ENCODE peak calls at places on chromosomes 5 and 9, in five cellular contexts. M is choroid plexus epithelial cell, L is neural progenitor cell, T is upper lobe of right lung, K is fibroblast of pulmonary artery. O is an unnamed sample.

GRCh38 chr9:9961934-9962333 is 650.9 kb downstream of the PTPRD start:
- DNase-seq in M (no peak), L (no peak), T (no peak), K (no peak), O (no peak)

GRCh38 chr5:73298251-73299016 is 125.4 kb downstream of the TMEM174 start:
- DNase-seq in M (peak), L (peak), T (no peak), K (no peak), O (no peak)

GRCh38 chr5:64869419-64869818 is 100.7 kb downstream of the CWC27 start:
- DNase-seq in M (peak), L (peak), T (no peak), K (peak), O (peak)

GRCh38 chr5:124238350-124238749 is 508.1 kb downstream of the ZNF608 start:
- DNase-seq in M (no peak), L (no peak), T (no peak), K (no peak), O (peak)

GRCh38 chr5:113480243-113480642 is 8.0 kb downstream of the MCC start:
- DNase-seq in M (peak), L (no peak), T (no peak), K (peak), O (peak)

GRCh38 chr9:15221746-15222145 is 85.3 kb downstream of the TTC39B start:
- DNase-seq in M (no peak), L (no peak), T (no peak), K (no peak), O (no peak)

GRCh38 chr9:124553738-124554137 is 46.5 kb upstream of the NR5A1 start:
- DNase-seq in M (peak), L (no peak), T (no peak), K (peak), O (peak)

GRCh38 chr9:105232207-105232606 is 12.2 kb upstream of the SLC44A1 start:
- DNase-seq in M (no peak), L (no peak), T (no peak), K (no peak), O (no peak)

GRCh38 chr9:107816187-107817021 is 326.8 kb upstream of the KLF4 start:
- DNase-seq in M (no peak), L (no peak), T (no peak), K (no peak), O (no peak)

GRCh38 chr5:88484367-88484766 is 215.7 kb upstream of the TMEM161B start:
- DNase-seq in M (no peak), L (no peak), T (no peak), K (no peak), O (no peak)

GRCh38 chr9:11735391-11735790 is 957.8 kb upstream of the TYRP1 start:
- DNase-seq in M (peak), L (no peak), T (no peak), K (no peak), O (no peak)

GRCh38 chr5:135715267-135716050 is 119.0 kb upstream of the SLC25A48 start:
- DNase-seq in M (no peak), L (no peak), T (no peak), K (no peak), O (peak)

GRCh38 chr5:73120222-73121108 is at the start of gene TMEM171:
- DNase-seq in M (peak), L (peak), T (peak), K (peak), O (peak)

GRCh38 chr5:139577689-139578347 is 16.7 kb downstream of the UBE2D2 start:
- DNase-seq in M (no peak), L (no peak), T (no peak), K (peak), O (no peak)

GRCh38 chr5:35842856-35843255 is 13.8 kb upstream of the IL7R start:
- DNase-seq in M (no peak), L (no peak), T (no peak), K (no peak), O (no peak)

GRCh38 chr5:150904479-150905311 is at the start of gene ZNF300:
- DNase-seq in M (peak), L (peak), T (peak), K (peak), O (peak)

GRCh38 chr5:14884062-14884612 is 12.6 kb upstream of the ANKH start:
- DNase-seq in M (no peak), L (no peak), T (no peak), K (peak), O (peak)

GRCh38 chr5:175692235-175692995 is 34.5 kb downstream of the HRH2 start:
- DNase-seq in M (no peak), L (no peak), T (peak), K (no peak), O (no peak)

GRCh38 chr9:129058965-129059795 is 21.7 kb upstream of the DOLPP1 start:
- DNase-seq in M (peak), L (no peak), T (no peak), K (peak), O (no peak)

GRCh38 chr9:38024036-38024681 is 44.9 kb downstream of the SHB start:
- DNase-seq in M (peak), L (peak), T (peak), K (peak), O (peak)

GRCh38 chr5:19987594-19988345 is at the start of gene CDH18:
- DNase-seq in M (peak), L (peak), T (peak), K (peak), O (peak)

DNA sequence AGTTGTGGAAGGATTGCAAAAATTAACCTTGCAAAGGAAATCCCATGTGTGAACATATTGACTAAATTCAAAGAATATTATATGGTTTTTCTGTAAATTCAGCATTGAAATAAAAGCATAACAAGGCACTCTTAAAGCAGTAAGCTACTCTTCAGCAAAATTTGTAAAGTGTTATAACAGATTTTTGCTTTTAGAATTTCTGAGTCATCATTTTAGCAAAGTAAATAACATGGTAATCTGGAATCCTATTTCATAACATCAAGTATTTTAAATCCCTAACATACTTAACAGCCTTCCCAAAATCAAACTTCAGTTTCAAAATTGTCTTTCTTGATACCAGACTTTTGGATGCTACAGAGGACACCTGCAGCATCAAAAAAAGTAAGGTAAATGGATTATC is 436.0 kb upstream of the CDH9 start:
- DNase-seq in M (peak), L (no peak), T (no peak), K (no peak), O (no peak)
- H3K4me3 ChIP-seq in M (no peak), L (peak), T (no peak), K (no peak), O (no peak)

DNA sequence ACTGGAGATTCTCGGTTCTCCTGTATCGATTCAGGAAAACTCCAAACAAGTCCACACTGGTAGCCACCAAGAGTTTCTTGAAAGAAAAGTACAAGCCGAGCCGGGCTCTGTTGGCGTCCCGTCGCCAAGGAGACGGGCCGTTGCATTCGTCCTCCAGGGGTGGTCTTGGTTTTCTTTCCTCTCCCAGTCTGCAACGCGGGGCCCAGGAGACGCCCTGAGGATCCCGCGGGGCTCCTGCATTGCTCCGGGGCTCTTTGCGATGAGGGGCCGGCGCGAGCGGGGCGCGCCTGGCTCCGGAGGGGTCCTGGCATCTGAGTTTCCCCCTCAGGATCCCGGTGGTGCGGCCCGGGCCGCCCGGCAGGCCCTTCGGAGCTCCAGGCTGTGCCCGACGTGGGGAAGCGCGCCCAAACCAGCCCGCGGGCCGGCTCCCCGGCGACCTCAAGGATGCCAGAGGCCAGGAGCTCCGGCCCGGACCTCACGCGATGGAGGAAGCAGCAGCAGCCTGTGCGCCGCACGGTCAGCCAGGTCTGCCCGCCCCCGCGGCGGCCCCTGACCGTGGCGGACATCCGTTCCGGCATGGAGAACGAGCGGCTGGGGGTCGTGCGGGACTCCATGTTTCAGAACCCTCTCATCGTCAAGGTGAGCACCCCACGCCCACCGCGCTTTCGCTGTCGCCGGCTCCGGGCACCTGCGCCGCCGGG is at the start of gene CFAP77:
- DNase-seq in M (peak), L (peak), T (peak), K (peak), O (peak)
- TF ChIP-seq CTCF in M (no peak), L (no peak), T (no peak), K (no peak), O (no peak)

GRCh38 chr9:71937898-71938297 is 26.5 kb downstream of the C9orf85 start:
- DNase-seq in M (no peak), L (no peak), T (no peak), K (no peak), O (no peak)

GRCh38 chr9:71941998-71942567 is 30.6 kb downstream of the C9orf85 start:
- DNase-seq in M (peak), L (no peak), T (no peak), K (no peak), O (no peak)

GRCh38 chr9:71941060-71941568 is 29.7 kb downstream of the C9orf85 start:
- DNase-seq in M (peak), L (no peak), T (no peak), K (peak), O (peak)

GRCh38 chr9:71936066-71936465 is 24.6 kb downstream of the C9orf85 start:
- DNase-seq in M (no peak), L (no peak), T (no peak), K (no peak), O (no peak)

DNA sequence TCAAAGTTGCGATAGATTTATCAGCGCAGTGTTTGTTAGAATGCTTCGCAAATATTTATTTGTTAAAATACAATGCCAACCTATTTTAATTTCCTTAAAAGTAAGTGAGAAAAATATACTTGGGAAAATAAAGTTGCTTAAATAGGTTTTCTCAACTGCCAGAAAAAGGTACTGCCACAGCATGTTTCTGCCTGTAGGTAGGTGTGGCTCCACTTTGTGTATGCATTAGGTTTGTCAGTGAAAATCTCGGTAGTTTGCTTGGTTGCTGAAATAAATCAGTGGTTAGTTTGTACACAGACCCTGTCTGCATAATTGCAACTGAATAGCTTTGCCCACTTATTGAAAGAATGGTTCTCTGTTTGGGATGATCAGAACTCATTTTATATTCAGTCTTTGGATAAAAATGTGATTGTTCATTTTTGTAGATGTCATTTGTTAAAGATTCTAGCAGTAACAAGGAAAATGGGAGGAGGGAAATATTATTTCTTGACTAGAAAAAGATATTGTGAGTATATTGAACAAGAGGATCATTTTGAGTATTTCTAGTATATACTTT is 25.7 kb downstream of the C9orf85 start:
- DNase-seq in M (no peak), L (no peak), T (no peak), K (no peak), O (peak)
- H3K4me3 ChIP-seq in M (no peak), L (no peak), T (no peak), K (no peak), O (peak)

DNA sequence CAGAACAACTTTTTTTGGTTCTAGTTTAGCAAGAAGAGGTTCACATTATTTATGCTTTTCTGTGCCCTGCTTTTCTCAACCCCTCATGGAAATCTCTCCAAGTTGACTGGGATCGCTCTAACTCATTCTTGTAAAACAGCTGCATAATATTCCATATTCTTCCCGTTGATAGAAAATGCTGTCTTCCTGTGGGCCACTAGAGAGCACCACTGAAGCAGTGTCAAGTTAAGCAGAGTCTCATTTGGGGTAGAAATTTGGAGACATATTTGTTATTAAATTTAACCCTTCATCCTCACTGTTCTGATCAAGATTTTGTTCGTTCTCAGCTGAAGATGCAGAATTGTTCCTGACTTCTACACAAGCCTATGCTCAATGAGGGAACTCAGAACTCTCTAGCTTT is 140.1 kb downstream of the CEMIP2 start:
- DNase-seq in M (peak), L (no peak), T (no peak), K (peak), O (no peak)
- TF ChIP-seq CTCF in M (peak), L (peak), T (peak), K (peak), O (peak)

O was measured in epithelial cell of esophagus.